ENCODE peak calls at places on chromosomes 7 and 10, in four cellular contexts. One of them, this sample, is unnamed.

GRCh38 chr7:66668677-66669076 is 40.0 kb downstream of the KCTD7 start:
- DNase-seq in psoas muscle: no peak
- DNase-seq in AG10803: no peak
- DNase-seq in fibroblast of lung: no peak
- DNase-seq in this sample: no peak

GRCh38 chr10:43973801-43974200 is 325.1 kb upstream of the ZNF32 start:
- DNase-seq in psoas muscle: no peak
- DNase-seq in AG10803: no peak
- DNase-seq in fibroblast of lung: no peak
- DNase-seq in this sample: no peak

GRCh38 chr10:34698979-34699378 is 116.1 kb downstream of the PARD3 start:
- DNase-seq in psoas muscle: no peak
- DNase-seq in AG10803: peak
- DNase-seq in fibroblast of lung: peak
- DNase-seq in this sample: no peak

GRCh38 chr7:32043688-32044087 is 26.5 kb downstream of the PDE1C start:
- DNase-seq in psoas muscle: no peak
- DNase-seq in AG10803: peak
- DNase-seq in fibroblast of lung: peak
- DNase-seq in this sample: no peak

GRCh38 chr7:12111461-12112405 is 99.4 kb upstream of the TMEM106B start:
- DNase-seq in psoas muscle: no peak
- DNase-seq in AG10803: peak
- DNase-seq in fibroblast of lung: peak
- DNase-seq in this sample: peak

GRCh38 chr7:149081914-149082313 is 8.6 kb downstream of the ZNF786 start:
- DNase-seq in psoas muscle: no peak
- DNase-seq in AG10803: no peak
- DNase-seq in fibroblast of lung: no peak
- DNase-seq in this sample: no peak

GRCh38 chr7:44291733-44292395 is 33.5 kb downstream of the CAMK2B start:
- DNase-seq in psoas muscle: no peak
- DNase-seq in AG10803: no peak
- DNase-seq in fibroblast of lung: no peak
- DNase-seq in this sample: no peak

GRCh38 chr7:6576024-6576866 is 1.0 kb upstream of the ZDHHC4 start:
- DNase-seq in psoas muscle: no peak
- DNase-seq in AG10803: no peak
- DNase-seq in fibroblast of lung: no peak
- DNase-seq in this sample: no peak

GRCh38 chr10:89738551-89739209 is 37.3 kb downstream of the KIF20B start:
- DNase-seq in psoas muscle: no peak
- DNase-seq in AG10803: peak
- DNase-seq in fibroblast of lung: no peak
- DNase-seq in this sample: no peak

GRCh38 chr10:106023329-106023728 is 1141.2 kb downstream of the SORCS1 start:
- DNase-seq in psoas muscle: no peak
- DNase-seq in AG10803: no peak
- DNase-seq in fibroblast of lung: no peak
- DNase-seq in this sample: no peak

GRCh38 chr10:126004752-126005151 is 108.4 kb downstream of the FANK1 start:
- DNase-seq in psoas muscle: no peak
- DNase-seq in AG10803: no peak
- DNase-seq in fibroblast of lung: no peak
- DNase-seq in this sample: no peak

GRCh38 chr10:109992485-109992884 is 15.3 kb upstream of the ADD3 start:
- DNase-seq in psoas muscle: no peak
- DNase-seq in AG10803: peak
- DNase-seq in fibroblast of lung: peak
- DNase-seq in this sample: no peak

GRCh38 chr7:129341212-129341611 is 93.0 kb upstream of the STRIP2 start:
- DNase-seq in psoas muscle: no peak
- DNase-seq in AG10803: no peak
- DNase-seq in fibroblast of lung: no peak
- DNase-seq in this sample: no peak

GRCh38 chr10:130013263-130013937 is 49.3 kb upstream of the EBF3 start:
- DNase-seq in psoas muscle: no peak
- DNase-seq in AG10803: peak
- DNase-seq in fibroblast of lung: no peak
- DNase-seq in this sample: no peak

GRCh38 chr7:34846976-34847375 is 189.0 kb downstream of the NPSR1 start:
- DNase-seq in psoas muscle: no peak
- DNase-seq in AG10803: no peak
- DNase-seq in fibroblast of lung: peak
- DNase-seq in this sample: no peak

GRCh38 chr10:16441106-16441850 is 4.5 kb downstream of the PTER start:
- DNase-seq in psoas muscle: no peak
- DNase-seq in AG10803: peak
- DNase-seq in fibroblast of lung: peak
- DNase-seq in this sample: no peak

GRCh38 chr10:43421519-43421918 is 12.5 kb upstream of the HNRNPF start:
- DNase-seq in psoas muscle: no peak
- DNase-seq in AG10803: no peak
- DNase-seq in fibroblast of lung: no peak
- DNase-seq in this sample: no peak

GRCh38 chr7:150978136-150978789 is at the start of gene KCNH2:
- DNase-seq in psoas muscle: no peak
- DNase-seq in AG10803: no peak
- DNase-seq in fibroblast of lung: no peak
- DNase-seq in this sample: peak

GRCh38 chr10:69807122-69807521 is 5.4 kb downstream of the COL13A1 start:
- DNase-seq in psoas muscle: no peak
- DNase-seq in AG10803: peak
- DNase-seq in fibroblast of lung: peak
- DNase-seq in this sample: no peak

GRCh38 chr7:8296362-8296659 is 34.3 kb upstream of the ICA1 start:
- DNase-seq in psoas muscle: no peak
- DNase-seq in AG10803: no peak
- DNase-seq in fibroblast of lung: no peak
- DNase-seq in this sample: no peak

GRCh38 chr10:126972622-126973414 is 67.6 kb downstream of the DOCK1 start:
- DNase-seq in psoas muscle: no peak
- DNase-seq in AG10803: peak
- DNase-seq in fibroblast of lung: peak
- DNase-seq in this sample: no peak

GRCh38 chr10:31490858-31491504 is 172.0 kb downstream of the ZEB1 start:
- DNase-seq in psoas muscle: no peak
- DNase-seq in AG10803: peak
- DNase-seq in fibroblast of lung: peak
- DNase-seq in this sample: no peak

GRCh38 chr7:129635300-129636029 is 23.9 kb downstream of the NRF1 start:
- DNase-seq in psoas muscle: peak
- DNase-seq in AG10803: peak
- DNase-seq in fibroblast of lung: peak
- DNase-seq in this sample: peak

GRCh38 chr10:89563861-89564478 is 28.6 kb upstream of the SLC16A12 start:
- DNase-seq in psoas muscle: no peak
- DNase-seq in AG10803: peak
- DNase-seq in fibroblast of lung: peak
- DNase-seq in this sample: no peak

GRCh38 chr7:121369462-121369861 is 26.6 kb downstream of the FAM3C start:
- DNase-seq in psoas muscle: no peak
- DNase-seq in AG10803: peak
- DNase-seq in fibroblast of lung: peak
- DNase-seq in this sample: no peak

GRCh38 chr7:16889305-16889704 is 7.5 kb upstream of the AGR3 start:
- DNase-seq in psoas muscle: no peak
- DNase-seq in AG10803: no peak
- DNase-seq in fibroblast of lung: no peak
- DNase-seq in this sample: no peak

GRCh38 chr7:16891874-16892620 is 10.3 kb upstream of the AGR3 start:
- DNase-seq in psoas muscle: no peak
- DNase-seq in AG10803: no peak
- DNase-seq in fibroblast of lung: no peak
- DNase-seq in this sample: no peak

GRCh38 chr7:16889851-16890443 is 8.2 kb upstream of the AGR3 start:
- DNase-seq in psoas muscle: no peak
- DNase-seq in AG10803: no peak
- DNase-seq in fibroblast of lung: no peak
- DNase-seq in this sample: no peak

DNA sequence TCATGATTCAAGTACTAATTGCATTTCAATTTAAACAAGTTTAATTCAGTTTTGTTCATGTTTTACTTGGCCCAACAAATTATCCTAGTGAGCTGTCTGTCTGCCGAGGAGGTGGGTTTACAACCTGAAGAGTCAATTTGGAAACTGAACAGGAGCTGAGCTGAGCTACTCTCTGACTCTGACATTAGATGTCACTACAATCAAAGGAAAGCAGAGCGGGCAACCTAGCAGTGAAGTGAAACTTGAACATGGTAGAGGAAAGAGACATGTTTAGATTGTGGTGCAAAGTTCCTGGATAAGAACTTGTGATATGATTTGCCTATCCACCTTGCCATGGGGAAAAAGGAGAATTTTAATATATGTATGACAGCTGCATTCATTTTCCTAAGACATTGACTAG is 9.6 kb upstream of the AGR3 start:
- DNase-seq in psoas muscle: no peak
- DNase-seq in AG10803: peak
- DNase-seq in fibroblast of lung: peak
- DNase-seq in this sample: no peak
- TF ChIP-seq CTCF in psoas muscle: peak
- TF ChIP-seq CTCF in AG10803: peak
- TF ChIP-seq CTCF in fibroblast of lung: peak
- TF ChIP-seq CTCF in this sample: peak

GRCh38 chr10:6115824-6116350 is 27.1 kb downstream of the RBM17 start:
- DNase-seq in psoas muscle: no peak
- DNase-seq in AG10803: no peak
- DNase-seq in fibroblast of lung: no peak
- DNase-seq in this sample: no peak

GRCh38 chr10:6115411-6115800 is 26.6 kb downstream of the RBM17 start:
- DNase-seq in psoas muscle: no peak
- DNase-seq in AG10803: no peak
- DNase-seq in fibroblast of lung: no peak
- DNase-seq in this sample: no peak

GRCh38 chr10:6116806-6117205 is 28.0 kb downstream of the RBM17 start:
- DNase-seq in psoas muscle: no peak
- DNase-seq in AG10803: no peak
- DNase-seq in fibroblast of lung: no peak
- DNase-seq in this sample: no peak

GRCh38 chr10:6114299-6114698 is 25.5 kb downstream of the RBM17 start:
- DNase-seq in psoas muscle: no peak
- DNase-seq in AG10803: peak
- DNase-seq in fibroblast of lung: peak
- DNase-seq in this sample: no peak

DNA sequence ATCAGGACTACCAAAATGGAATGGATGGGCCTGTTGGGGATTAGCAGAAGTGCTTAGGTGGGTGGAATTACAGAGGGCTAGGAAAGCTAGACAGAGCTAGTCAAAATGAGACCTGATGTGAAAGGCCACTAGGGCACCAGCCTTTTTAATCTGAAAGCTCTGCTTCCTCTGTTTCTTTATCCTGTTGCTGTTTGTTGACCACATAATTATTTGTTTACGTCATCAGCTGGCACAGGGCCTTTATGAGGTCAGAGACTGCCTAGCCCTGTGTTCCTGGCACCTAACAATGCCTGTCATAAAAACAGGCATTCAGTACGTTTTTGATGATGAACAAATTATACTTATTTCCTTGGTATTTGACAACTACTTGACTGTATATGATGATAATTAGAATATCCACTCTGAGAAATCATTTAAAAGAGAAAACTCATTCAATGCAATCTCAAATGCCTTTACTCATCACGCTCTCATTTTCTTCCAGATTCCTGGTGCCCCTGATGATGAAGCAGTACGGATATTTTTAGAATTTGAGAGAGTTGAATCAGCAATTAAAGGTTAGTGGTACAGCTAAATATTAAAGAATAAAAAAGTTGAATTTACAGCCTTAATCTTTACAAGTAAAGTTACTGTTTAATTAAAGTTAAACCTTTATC is 26.1 kb downstream of the RBM17 start:
- DNase-seq in psoas muscle: no peak
- DNase-seq in AG10803: peak
- DNase-seq in fibroblast of lung: peak
- DNase-seq in this sample: no peak
- TF ChIP-seq CTCF in psoas muscle: no peak
- TF ChIP-seq CTCF in AG10803: peak
- TF ChIP-seq CTCF in fibroblast of lung: no peak
- TF ChIP-seq CTCF in this sample: no peak

GRCh38 chr10:124160176-124160575 is 66.8 kb upstream of the CHST15 start:
- DNase-seq in psoas muscle: no peak
- DNase-seq in AG10803: no peak
- DNase-seq in fibroblast of lung: no peak
- DNase-seq in this sample: no peak

GRCh38 chr10:124155781-124156401 is 62.5 kb upstream of the CHST15 start:
- DNase-seq in psoas muscle: no peak
- DNase-seq in AG10803: no peak
- DNase-seq in fibroblast of lung: peak
- DNase-seq in this sample: no peak

GRCh38 chr10:124156524-124157225 is 63.3 kb upstream of the CHST15 start:
- DNase-seq in psoas muscle: peak
- DNase-seq in AG10803: no peak
- DNase-seq in fibroblast of lung: no peak
- DNase-seq in this sample: no peak

GRCh38 chr10:124158592-124158991 is 65.2 kb upstream of the CHST15 start:
- DNase-seq in psoas muscle: no peak
- DNase-seq in AG10803: no peak
- DNase-seq in fibroblast of lung: no peak
- DNase-seq in this sample: no peak

GRCh38 chr10:124157286-124157685 is 63.9 kb upstream of the CHST15 start:
- DNase-seq in psoas muscle: no peak
- DNase-seq in AG10803: peak
- DNase-seq in fibroblast of lung: peak
- DNase-seq in this sample: no peak
- TF ChIP-seq CTCF in psoas muscle: no peak
- TF ChIP-seq CTCF in AG10803: no peak
- TF ChIP-seq CTCF in fibroblast of lung: no peak
- TF ChIP-seq CTCF in this sample: no peak

DNA sequence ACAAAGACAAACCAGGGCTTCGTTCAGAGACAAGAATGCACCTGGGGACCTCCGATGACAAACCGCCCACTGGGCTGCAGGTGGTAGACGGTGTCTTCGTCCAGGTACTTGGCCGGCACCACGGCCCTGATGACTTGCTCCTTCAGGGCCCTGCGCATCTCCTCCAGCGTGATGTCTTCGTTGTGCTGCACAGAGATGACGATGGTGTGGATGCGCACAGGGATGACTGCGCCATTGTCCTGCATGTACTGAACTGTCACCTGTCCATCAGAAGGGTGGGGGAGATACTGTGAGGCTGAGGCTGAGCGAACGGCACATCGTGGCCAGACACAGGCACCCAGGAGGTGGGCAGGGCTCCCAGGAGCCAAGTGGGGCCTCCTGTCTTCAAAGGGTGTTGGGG is 13.1 kb downstream of the MAT1A start:
- DNase-seq in psoas muscle: no peak
- DNase-seq in AG10803: no peak
- DNase-seq in fibroblast of lung: no peak
- DNase-seq in this sample: no peak
- TF ChIP-seq CTCF in psoas muscle: no peak
- TF ChIP-seq CTCF in AG10803: no peak
- TF ChIP-seq CTCF in fibroblast of lung: no peak
- TF ChIP-seq CTCF in this sample: no peak